ENCODE peak calls at places on chromosome 20, in seven cellular contexts. O is RWPE1; V is lower leg skin; T is GM19239; S is iPS-NIHi11; K is stimulated activated CD8-positive, alpha-beta memory T cell treated with anti-CD3 and anti-CD28 coated beads, Interleukin-15, amount 100 ng/mL, for 24 hours; L is SW 1271. E is an unnamed sample.

GRCh38 chr20:23517719-23518118 is 26.8 kb downstream of the CST8 start:
- DNase-seq in T (no peak), L (no peak), K (no peak), S (no peak), O (no peak), V (no peak), E (no peak)

GRCh38 chr20:17663040-17663399 is 19.0 kb downstream of the RRBP1 start:
- DNase-seq in K (no peak), S (no peak), V (no peak), L (no peak), T (no peak), O (no peak), E (no peak)

GRCh38 chr20:37361336-37361735 is 15.4 kb downstream of the SRC start:
- DNase-seq in V (no peak), S (no peak), T (no peak), K (no peak), O (no peak), L (no peak), E (no peak)

GRCh38 chr20:64077541-64077875 is 1.8 kb downstream of the RGS19 start:
- DNase-seq in S (no peak), K (no peak), L (no peak), T (no peak), O (no peak), V (no peak), E (no peak)

GRCh38 chr20:34143951-34144350 is 31.9 kb upstream of the EIF2S2 start:
- DNase-seq in K (no peak), L (no peak), T (no peak), V (no peak), O (no peak), S (no peak), E (no peak)

GRCh38 chr20:59745716-59746115 is 141.4 kb downstream of the PHACTR3 start:
- DNase-seq in K (no peak), V (no peak), L (no peak), O (no peak), S (no peak), T (no peak), E (no peak)

GRCh38 chr20:41408131-41408789 is 41.6 kb upstream of the EMILIN3 start:
- DNase-seq in O (no peak), S (no peak), V (no peak), T (peak), L (no peak), K (no peak), E (peak)

GRCh38 chr20:59412251-59412650 is 111.8 kb downstream of the EDN3 start:
- DNase-seq in K (no peak), V (peak), T (no peak), O (no peak), L (no peak), S (no peak), E (no peak)

GRCh38 chr20:37378785-37379598 is 33.1 kb downstream of the SRC start:
- DNase-seq in T (no peak), O (peak), V (no peak), K (no peak), S (no peak), L (no peak), E (no peak)

GRCh38 chr20:53023717-53024116 is 51.6 kb downstream of the TSHZ2 start:
- DNase-seq in V (no peak), K (no peak), T (no peak), L (no peak), S (no peak), O (no peak), E (no peak)

GRCh38 chr20:48645666-48646065 is 182.1 kb downstream of the PREX1 start:
- DNase-seq in L (no peak), K (no peak), S (no peak), O (no peak), T (no peak), V (no peak), E (no peak)

GRCh38 chr20:49641683-49642649 is 71.7 kb downstream of the B4GALT5 start:
- DNase-seq in S (no peak), K (no peak), V (no peak), L (no peak), O (no peak), T (no peak), E (no peak)

GRCh38 chr20:44111712-44112335 is 75.2 kb downstream of the JPH2 start:
- DNase-seq in L (no peak), K (no peak), V (peak), O (peak), S (no peak), T (no peak), E (no peak)

GRCh38 chr20:4726710-4727391 is 5.1 kb downstream of the PRND start:
- DNase-seq in O (peak), S (no peak), K (no peak), L (no peak), V (no peak), T (peak), E (peak)

GRCh38 chr20:53869466-53870258 is 200.7 kb downstream of the BCAS1 start:
- DNase-seq in T (no peak), L (peak), O (peak), V (no peak), K (no peak), S (peak), E (peak)

GRCh38 chr20:58703765-58704331 is 11.2 kb downstream of the NPEPL1 start:
- DNase-seq in V (no peak), K (no peak), O (no peak), L (no peak), S (no peak), T (no peak), E (no peak)